ENCODE peak calls at places on chromosomes 12 and 14, in five cellular contexts. U is K562, Q is osteoblast, N is mucosa of descending colon, S is H9. O is an unnamed sample.

GRCh38 chr12:95070378-95070777 is 3.0 kb downstream of the NR2C1 start:
- DNase-seq in U (no peak), Q (no peak), N (no peak), S (no peak), O (no peak)

GRCh38 chr14:27315947-27316346 is 718.1 kb upstream of the NOVA1 start:
- DNase-seq in U (no peak), Q (no peak), N (no peak), S (no peak), O (no peak)

GRCh38 chr14:30375280-30375892 is 183.6 kb upstream of the G2E3 start:
- DNase-seq in U (peak; percentile 49), Q (no peak), N (no peak), S (peak; percentile 70), O (peak; percentile 76)

GRCh38 chr14:106622200-106622745 is 1095.9 kb downstream of the TMEM121 start:
- DNase-seq in U (no peak), Q (no peak), N (no peak), S (no peak), O (no peak)

GRCh38 chr14:32307881-32308582 is 21.1 kb upstream of the AKAP6 start:
- DNase-seq in U (no peak), Q (no peak), N (no peak), S (no peak), O (peak; percentile 35)

GRCh38 chr14:100867631-100868315 is 35.7 kb downstream of the RTL1 start:
- DNase-seq in U (no peak), Q (peak; percentile 82), N (peak; percentile 22), S (no peak), O (no peak)

GRCh38 chr14:61934385-61934784 is 172.2 kb downstream of the SNAPC1 start:
- DNase-seq in U (no peak), Q (peak; percentile 62), N (no peak), S (no peak), O (no peak)

GRCh38 chr14:23009483-23009938 is 432 bp downstream of the C14orf93 start:
- DNase-seq in U (no peak), Q (no peak), N (no peak), S (no peak), O (no peak)

GRCh38 chr14:75409425-75410205 is 18.2 kb upstream of the JDP2 start:
- DNase-seq in U (no peak), Q (no peak), N (no peak), S (no peak), O (no peak)

GRCh38 chr12:32198555-32198954 is 91.9 kb downstream of the BICD1 start:
- DNase-seq in U (no peak), Q (peak; percentile 27), N (no peak), S (no peak), O (no peak)

GRCh38 chr14:60686865-60687264 is 37.3 kb downstream of the SIX4 start:
- DNase-seq in U (no peak), Q (no peak), N (no peak), S (no peak), O (no peak)

GRCh38 chr12:131105736-131106356 is 152.1 kb downstream of the ADGRD1 start:
- DNase-seq in U (no peak), Q (peak; percentile 59), N (peak; percentile 46), S (peak; percentile 15), O (no peak)

GRCh38 chr12:29783773-29784666 is at the start of gene TMTC1:
- DNase-seq in U (no peak), Q (peak; percentile 97), N (peak; percentile 60), S (peak; percentile 88), O (no peak)

GRCh38 chr12:66744956-66745383 is 66.1 kb upstream of the GRIP1 start:
- DNase-seq in U (no peak), Q (no peak), N (no peak), S (no peak), O (no peak)

GRCh38 chr12:94571556-94571955 is 78.8 kb downstream of the TMCC3 start:
- DNase-seq in U (no peak), Q (no peak), N (no peak), S (no peak), O (peak; percentile 70)

GRCh38 chr12:95637471-95638155 is 86.3 kb upstream of the USP44 start:
- DNase-seq in U (no peak), Q (peak; percentile 91), N (no peak), S (no peak), O (no peak)

GRCh38 chr14:92946847-92947545 is 24.0 kb downstream of the CHGA start:
- DNase-seq in U (no peak), Q (no peak), N (peak; percentile 41), S (no peak), O (no peak)

DNA sequence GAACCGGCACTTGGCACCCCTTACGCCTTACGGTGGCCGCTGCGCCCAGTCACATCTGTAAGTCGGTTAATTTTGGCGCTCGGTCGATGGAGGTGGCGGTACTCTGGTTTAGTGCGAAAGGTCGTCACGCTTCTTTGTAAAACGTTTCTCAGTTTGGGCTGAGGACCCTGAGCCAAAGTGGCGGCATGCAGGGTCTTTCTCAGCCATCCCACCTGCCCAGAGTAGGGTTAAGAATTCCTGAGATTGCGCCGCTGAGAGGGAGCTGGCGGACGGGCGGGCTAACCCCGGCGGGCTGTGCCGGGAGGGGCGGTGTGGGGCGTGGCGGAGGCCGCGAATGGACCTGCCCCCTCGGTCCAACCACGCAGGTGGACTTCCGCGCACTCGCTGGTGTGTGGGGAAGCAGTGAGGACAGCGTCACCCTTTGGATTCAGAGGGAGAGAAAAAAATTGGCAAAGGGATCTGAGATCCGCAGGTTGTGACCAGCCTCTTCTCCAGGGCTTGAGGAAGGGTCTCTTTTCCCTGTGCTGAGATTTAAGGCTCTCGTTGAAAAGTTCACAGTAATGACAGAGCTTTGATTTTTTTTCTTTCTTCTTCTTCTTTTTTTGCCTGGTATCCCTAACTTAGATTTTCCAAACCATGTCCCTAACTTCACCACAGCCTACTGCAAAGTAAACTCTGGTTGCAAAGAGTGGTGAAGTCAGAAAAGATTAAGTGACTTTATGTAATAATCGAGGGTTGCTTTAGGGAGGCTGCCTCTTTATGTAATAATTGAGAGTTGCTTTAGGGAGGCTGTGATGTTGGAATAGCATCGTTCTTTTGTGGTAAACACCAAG is 602 bp upstream of the FBXO33 start:
- DNase-seq in U (peak; percentile 64), Q (peak; percentile 89), N (peak; percentile 96), S (peak; percentile 88), O (peak; percentile 96)
- TF ChIP-seq CTCF in U (peak; percentile 12), Q (no peak), N (no peak), S (no peak), O (no peak)

GRCh38 chr12:6271281-6271680 is 39.2 kb upstream of the PLEKHG6 start:
- DNase-seq in U (no peak), Q (peak; percentile 29), N (no peak), S (no peak), O (no peak)

GRCh38 chr12:6273931-6274687 is 36.4 kb upstream of the PLEKHG6 start:
- DNase-seq in U (no peak), Q (peak; percentile 78), N (no peak), S (no peak), O (no peak)

GRCh38 chr12:6272300-6273208 is 37.9 kb upstream of the PLEKHG6 start:
- DNase-seq in U (peak; percentile 40), Q (peak; percentile 54), N (no peak), S (no peak), O (no peak)

GRCh38 chr12:6275609-6276246 is 34.8 kb upstream of the PLEKHG6 start:
- DNase-seq in U (no peak), Q (peak; percentile 10), N (no peak), S (no peak), O (no peak)

DNA sequence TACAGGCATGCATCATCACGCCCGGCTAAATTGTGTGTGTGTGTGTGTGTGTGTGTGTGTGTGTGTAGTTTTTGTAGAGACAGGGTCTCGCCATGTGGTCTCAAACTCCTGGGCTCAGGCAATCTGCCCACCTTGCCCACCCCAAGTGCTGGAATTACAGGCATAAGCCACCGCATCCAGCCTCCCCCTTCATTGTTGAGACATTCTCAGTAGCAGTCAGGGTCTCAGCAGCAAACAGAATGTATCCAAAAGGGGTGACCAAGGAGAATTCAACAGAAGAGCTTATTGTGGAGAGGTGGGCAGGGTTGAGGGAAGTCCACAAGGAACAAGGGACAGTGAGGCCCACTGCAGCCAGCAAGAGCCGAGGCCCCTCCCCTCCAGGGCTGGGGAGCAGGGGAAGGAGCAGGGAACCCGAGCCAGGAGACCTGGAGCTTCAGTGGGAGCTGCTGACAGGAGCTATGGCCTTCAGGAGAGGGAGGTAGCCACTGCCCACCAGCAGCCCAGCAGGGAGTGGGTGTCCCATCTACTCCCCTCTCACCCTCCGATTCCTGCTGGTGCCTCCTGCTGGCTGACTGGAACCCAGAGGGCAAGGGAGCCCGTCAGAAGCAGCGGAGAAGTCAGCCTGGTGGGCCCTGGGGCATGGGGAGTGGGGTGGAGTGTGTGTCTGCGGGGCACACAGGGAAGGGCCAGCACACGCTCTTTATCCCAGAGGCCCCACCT is 37.1 kb upstream of the PLEKHG6 start:
- DNase-seq in U (no peak), Q (peak; percentile 78), N (no peak), S (no peak), O (no peak)
- TF ChIP-seq CTCF in U (no peak), Q (no peak), N (no peak), S (no peak), O (no peak)

GRCh38 chr12:89959188-89959587 is 250.6 kb upstream of the ATP2B1 start:
- DNase-seq in U (no peak), Q (no peak), N (no peak), S (no peak), O (no peak)

GRCh38 chr12:89960607-89961394 is 252.2 kb upstream of the ATP2B1 start:
- DNase-seq in U (no peak), Q (no peak), N (no peak), S (no peak), O (no peak)

GRCh38 chr12:89965993-89966392 is 257.4 kb upstream of the ATP2B1 start:
- DNase-seq in U (no peak), Q (no peak), N (no peak), S (no peak), O (no peak)

GRCh38 chr12:89960011-89960507 is 251.4 kb upstream of the ATP2B1 start:
- DNase-seq in U (no peak), Q (peak; percentile 15), N (no peak), S (no peak), O (no peak)

GRCh38 chr12:89962648-89963047 is 254.0 kb upstream of the ATP2B1 start:
- DNase-seq in U (no peak), Q (no peak), N (no peak), S (no peak), O (no peak)
- TF ChIP-seq CTCF in U (no peak), Q (peak; percentile 49), N (no peak), S (peak; percentile 40), O (peak; percentile 35)

GRCh38 chr12:113327000-113327399 is 7.9 kb downstream of the SLC8B1 start:
- DNase-seq in U (no peak), Q (no peak), N (no peak), S (no peak), O (no peak)
- TF ChIP-seq CTCF in U (no peak), Q (no peak), N (no peak), S (no peak), O (no peak)

O was measured in Caco-2.